ENCODE peak calls at places on chromosomes 13 and 19, in nine cellular contexts. One of them, this sample, is unnamed. For H3K4me1 and H3K27me3, the result is how much of the 10 kb centered on the place peaks cover.

GRCh38 chr19:6654347-6655310 is 15.3 kb downstream of the TNFSF14 start:
- DNase-seq in colonic mucosa: no peak
- DNase-seq in heart right ventricle: no peak
- DNase-seq in BE2C: no peak
- DNase-seq in neural progenitor cell: no peak
- DNase-seq in CD8-positive, alpha-beta T cell: peak
- DNase-seq in tibial nerve: no peak
- DNase-seq in heart left ventricle: no peak
- DNase-seq in hepatocyte: no peak
- DNase-seq in this sample: no peak

GRCh38 chr13:88144580-88144979 is 473.4 kb downstream of the SLITRK5 start:
- DNase-seq in CD8-positive, alpha-beta T cell: no peak
- DNase-seq in heart right ventricle: no peak
- DNase-seq in heart left ventricle: no peak
- DNase-seq in hepatocyte: no peak
- DNase-seq in neural progenitor cell: no peak
- DNase-seq in tibial nerve: no peak
- DNase-seq in colonic mucosa: no peak
- DNase-seq in BE2C: no peak
- DNase-seq in this sample: no peak

GRCh38 chr13:86108334-86108733 is 309.1 kb upstream of the SLITRK6 start:
- DNase-seq in CD8-positive, alpha-beta T cell: no peak
- DNase-seq in colonic mucosa: no peak
- DNase-seq in BE2C: no peak
- DNase-seq in hepatocyte: no peak
- DNase-seq in tibial nerve: no peak
- DNase-seq in heart left ventricle: no peak
- DNase-seq in heart right ventricle: no peak
- DNase-seq in neural progenitor cell: no peak
- DNase-seq in this sample: no peak

GRCh38 chr19:460877-461609 is at the start of gene SHC2:
- DNase-seq in tibial nerve: no peak
- DNase-seq in CD8-positive, alpha-beta T cell: no peak
- DNase-seq in heart left ventricle: peak
- DNase-seq in hepatocyte: peak
- DNase-seq in heart right ventricle: peak
- DNase-seq in BE2C: no peak
- DNase-seq in colonic mucosa: no peak
- DNase-seq in neural progenitor cell: peak
- DNase-seq in this sample: peak

GRCh38 chr13:28373803-28374202 is 121.1 kb downstream of the FLT1 start:
- DNase-seq in heart left ventricle: no peak
- DNase-seq in colonic mucosa: no peak
- DNase-seq in BE2C: no peak
- DNase-seq in tibial nerve: no peak
- DNase-seq in hepatocyte: no peak
- DNase-seq in neural progenitor cell: no peak
- DNase-seq in CD8-positive, alpha-beta T cell: no peak
- DNase-seq in heart right ventricle: no peak
- DNase-seq in this sample: no peak

GRCh38 chr19:11202488-11203193 is 5.3 kb upstream of the KANK2 start:
- DNase-seq in heart left ventricle: no peak
- DNase-seq in tibial nerve: no peak
- DNase-seq in CD8-positive, alpha-beta T cell: no peak
- DNase-seq in heart right ventricle: no peak
- DNase-seq in colonic mucosa: no peak
- DNase-seq in hepatocyte: no peak
- DNase-seq in BE2C: no peak
- DNase-seq in neural progenitor cell: no peak
- DNase-seq in this sample: no peak

GRCh38 chr19:36638862-36639510 is 27.7 kb downstream of the ZNF461 start:
- DNase-seq in heart right ventricle: no peak
- DNase-seq in heart left ventricle: no peak
- DNase-seq in colonic mucosa: no peak
- DNase-seq in tibial nerve: no peak
- DNase-seq in BE2C: no peak
- DNase-seq in hepatocyte: no peak
- DNase-seq in neural progenitor cell: no peak
- DNase-seq in CD8-positive, alpha-beta T cell: no peak
- DNase-seq in this sample: no peak

GRCh38 chr13:76387561-76387960 is 498.6 kb downstream of the KCTD12 start:
- DNase-seq in heart right ventricle: no peak
- DNase-seq in hepatocyte: no peak
- DNase-seq in tibial nerve: no peak
- DNase-seq in neural progenitor cell: no peak
- DNase-seq in colonic mucosa: no peak
- DNase-seq in BE2C: no peak
- DNase-seq in heart left ventricle: no peak
- DNase-seq in CD8-positive, alpha-beta T cell: no peak
- DNase-seq in this sample: no peak

GRCh38 chr19:4077800-4078683 is 11.3 kb upstream of the ZBTB7A start:
- DNase-seq in heart left ventricle: peak
- DNase-seq in colonic mucosa: peak
- DNase-seq in tibial nerve: peak
- DNase-seq in BE2C: no peak
- DNase-seq in neural progenitor cell: no peak
- DNase-seq in heart right ventricle: peak
- DNase-seq in hepatocyte: peak
- DNase-seq in CD8-positive, alpha-beta T cell: no peak
- DNase-seq in this sample: no peak

GRCh38 chr19:34963531-34964406 is at the start of gene ZNF792:
- DNase-seq in heart right ventricle: peak
- DNase-seq in tibial nerve: peak
- DNase-seq in colonic mucosa: peak
- DNase-seq in CD8-positive, alpha-beta T cell: peak
- DNase-seq in BE2C: peak
- DNase-seq in neural progenitor cell: peak
- DNase-seq in hepatocyte: peak
- DNase-seq in heart left ventricle: peak
- DNase-seq in this sample: peak

GRCh38 chr19:28632357-28633076 is 580.4 kb downstream of the UQCRFS1 start:
- DNase-seq in BE2C: no peak
- DNase-seq in tibial nerve: no peak
- DNase-seq in neural progenitor cell: no peak
- DNase-seq in colonic mucosa: no peak
- DNase-seq in heart left ventricle: no peak
- DNase-seq in CD8-positive, alpha-beta T cell: no peak
- DNase-seq in heart right ventricle: no peak
- DNase-seq in hepatocyte: no peak
- DNase-seq in this sample: no peak

GRCh38 chr13:36275190-36276002 is 22.2 kb downstream of the CCDC169 start:
- DNase-seq in heart left ventricle: no peak
- DNase-seq in neural progenitor cell: peak
- DNase-seq in BE2C: peak
- DNase-seq in tibial nerve: no peak
- DNase-seq in heart right ventricle: peak
- DNase-seq in CD8-positive, alpha-beta T cell: no peak
- DNase-seq in colonic mucosa: peak
- DNase-seq in hepatocyte: peak
- DNase-seq in this sample: peak

GRCh38 chr13:31204592-31204991 is 4.8 kb downstream of the B3GLCT start:
- DNase-seq in neural progenitor cell: no peak
- DNase-seq in BE2C: peak
- DNase-seq in hepatocyte: peak
- DNase-seq in heart right ventricle: no peak
- DNase-seq in heart left ventricle: no peak
- DNase-seq in tibial nerve: no peak
- DNase-seq in CD8-positive, alpha-beta T cell: no peak
- DNase-seq in colonic mucosa: no peak
- DNase-seq in this sample: no peak

GRCh38 chr19:10079031-10079453 is 7.1 kb upstream of the SHFL start:
- DNase-seq in CD8-positive, alpha-beta T cell: no peak
- DNase-seq in heart left ventricle: no peak
- DNase-seq in BE2C: no peak
- DNase-seq in colonic mucosa: peak
- DNase-seq in hepatocyte: no peak
- DNase-seq in heart right ventricle: no peak
- DNase-seq in tibial nerve: no peak
- DNase-seq in neural progenitor cell: no peak
- DNase-seq in this sample: no peak

GRCh38 chr13:99190147-99190985 is 10.3 kb upstream of the UBAC2 start:
- DNase-seq in hepatocyte: no peak
- DNase-seq in colonic mucosa: peak
- DNase-seq in heart left ventricle: no peak
- DNase-seq in neural progenitor cell: no peak
- DNase-seq in heart right ventricle: no peak
- DNase-seq in CD8-positive, alpha-beta T cell: no peak
- DNase-seq in tibial nerve: no peak
- DNase-seq in BE2C: no peak
- DNase-seq in this sample: no peak

GRCh38 chr13:28494861-28495585 is at the start of gene FLT1:
- DNase-seq in neural progenitor cell: peak
- DNase-seq in BE2C: peak
- DNase-seq in heart left ventricle: peak
- DNase-seq in tibial nerve: no peak
- DNase-seq in CD8-positive, alpha-beta T cell: no peak
- DNase-seq in colonic mucosa: peak
- DNase-seq in heart right ventricle: peak
- DNase-seq in hepatocyte: peak
- DNase-seq in this sample: no peak

GRCh38 chr13:25067054-25067453 is 28.9 kb upstream of the PABPC3 start:
- DNase-seq in BE2C: no peak
- DNase-seq in tibial nerve: no peak
- DNase-seq in colonic mucosa: no peak
- DNase-seq in hepatocyte: no peak
- DNase-seq in heart right ventricle: no peak
- DNase-seq in CD8-positive, alpha-beta T cell: no peak
- DNase-seq in neural progenitor cell: peak
- DNase-seq in heart left ventricle: no peak
- DNase-seq in this sample: no peak

GRCh38 chr13:35025314-35025713 is 83.2 kb downstream of the NBEA start:
- DNase-seq in BE2C: no peak
- DNase-seq in tibial nerve: no peak
- DNase-seq in neural progenitor cell: no peak
- DNase-seq in heart left ventricle: no peak
- DNase-seq in CD8-positive, alpha-beta T cell: no peak
- DNase-seq in heart right ventricle: no peak
- DNase-seq in hepatocyte: no peak
- DNase-seq in colonic mucosa: no peak
- DNase-seq in this sample: no peak
- TF ChIP-seq CTCF in BE2C: no peak
- TF ChIP-seq CTCF in tibial nerve: no peak
- TF ChIP-seq CTCF in neural progenitor cell: no peak
- TF ChIP-seq CTCF in heart left ventricle: no peak
- TF ChIP-seq CTCF in CD8-positive, alpha-beta T cell: no peak
- TF ChIP-seq CTCF in heart right ventricle: no peak
- TF ChIP-seq CTCF in hepatocyte: no peak
- TF ChIP-seq CTCF in colonic mucosa: no peak
- TF ChIP-seq CTCF in this sample: no peak

GRCh38 chr13:59687028-59687427 is 476.7 kb downstream of the DIAPH3 start:
- DNase-seq in BE2C: peak
- DNase-seq in colonic mucosa: no peak
- DNase-seq in hepatocyte: no peak
- DNase-seq in CD8-positive, alpha-beta T cell: no peak
- DNase-seq in tibial nerve: no peak
- DNase-seq in heart right ventricle: no peak
- DNase-seq in heart left ventricle: no peak
- DNase-seq in neural progenitor cell: no peak
- DNase-seq in this sample: no peak

GRCh38 chr13:59689057-59689456 is 474.7 kb downstream of the DIAPH3 start:
- DNase-seq in tibial nerve: no peak
- DNase-seq in heart left ventricle: no peak
- DNase-seq in hepatocyte: no peak
- DNase-seq in BE2C: no peak
- DNase-seq in colonic mucosa: no peak
- DNase-seq in heart right ventricle: no peak
- DNase-seq in neural progenitor cell: peak
- DNase-seq in CD8-positive, alpha-beta T cell: no peak
- DNase-seq in this sample: no peak

GRCh38 chr13:59696229-59696628 is 467.5 kb downstream of the DIAPH3 start:
- DNase-seq in hepatocyte: no peak
- DNase-seq in tibial nerve: no peak
- DNase-seq in heart left ventricle: no peak
- DNase-seq in heart right ventricle: no peak
- DNase-seq in neural progenitor cell: no peak
- DNase-seq in CD8-positive, alpha-beta T cell: no peak
- DNase-seq in BE2C: no peak
- DNase-seq in colonic mucosa: no peak
- DNase-seq in this sample: no peak

GRCh38 chr13:59690857-59691500 is 472.7 kb downstream of the DIAPH3 start:
- DNase-seq in neural progenitor cell: no peak
- DNase-seq in BE2C: no peak
- DNase-seq in heart right ventricle: no peak
- DNase-seq in heart left ventricle: no peak
- DNase-seq in colonic mucosa: no peak
- DNase-seq in tibial nerve: no peak
- DNase-seq in hepatocyte: no peak
- DNase-seq in CD8-positive, alpha-beta T cell: no peak
- DNase-seq in this sample: no peak

DNA sequence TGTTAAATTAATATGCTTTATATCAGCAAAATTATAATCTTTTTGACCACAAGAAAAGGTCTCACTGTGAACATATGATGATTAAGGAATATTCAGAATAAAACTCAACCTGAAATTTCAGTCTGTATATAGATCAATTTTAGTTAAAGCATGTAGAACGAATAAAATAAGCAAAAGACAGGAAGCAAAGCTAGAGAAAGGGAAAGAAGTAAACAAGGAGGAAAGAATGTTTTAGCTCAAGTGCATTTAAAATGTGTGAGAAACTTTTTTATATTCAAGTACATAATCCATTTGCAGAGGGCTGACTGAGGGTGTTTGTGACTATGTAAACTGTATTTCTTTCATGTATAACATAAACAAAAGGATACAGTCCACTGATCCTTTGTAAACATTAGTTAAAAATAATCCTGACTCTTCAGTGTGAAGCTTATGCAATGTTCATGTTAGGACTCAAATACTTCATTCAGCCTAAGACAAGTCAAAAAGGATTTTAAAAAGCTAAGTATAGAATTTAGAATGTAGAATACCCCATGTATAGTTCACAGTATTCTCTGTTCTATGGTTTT is 472.1 kb downstream of the DIAPH3 start:
- DNase-seq in hepatocyte: no peak
- DNase-seq in neural progenitor cell: no peak
- DNase-seq in colonic mucosa: no peak
- DNase-seq in BE2C: no peak
- DNase-seq in tibial nerve: no peak
- DNase-seq in heart right ventricle: no peak
- DNase-seq in heart left ventricle: no peak
- DNase-seq in CD8-positive, alpha-beta T cell: no peak
- DNase-seq in this sample: no peak
- H3K4me1 ChIP-seq in hepatocyte: under half
- H3K4me1 ChIP-seq in neural progenitor cell: under half
- H3K4me1 ChIP-seq in colonic mucosa: under half
- H3K4me1 ChIP-seq in BE2C: under half
- H3K4me1 ChIP-seq in tibial nerve: under half
- H3K4me1 ChIP-seq in heart right ventricle: under half
- H3K4me1 ChIP-seq in heart left ventricle: under half
- H3K4me1 ChIP-seq in CD8-positive, alpha-beta T cell: under half
- H3K4me1 ChIP-seq in this sample: under half

GRCh38 chr13:59394526-59394925 is 769.2 kb downstream of the DIAPH3 start:
- DNase-seq in BE2C: no peak
- DNase-seq in heart right ventricle: no peak
- DNase-seq in heart left ventricle: no peak
- DNase-seq in neural progenitor cell: no peak
- DNase-seq in CD8-positive, alpha-beta T cell: no peak
- DNase-seq in colonic mucosa: no peak
- DNase-seq in tibial nerve: no peak
- DNase-seq in hepatocyte: no peak
- DNase-seq in this sample: no peak
- H3K27me3 ChIP-seq in BE2C: under half
- H3K27me3 ChIP-seq in heart right ventricle: under half
- H3K27me3 ChIP-seq in heart left ventricle: under half
- H3K27me3 ChIP-seq in neural progenitor cell: under half
- H3K27me3 ChIP-seq in CD8-positive, alpha-beta T cell: under half
- H3K27me3 ChIP-seq in colonic mucosa: under half
- H3K27me3 ChIP-seq in tibial nerve: under half
- H3K27me3 ChIP-seq in hepatocyte: under half
- H3K27me3 ChIP-seq in this sample: under half

GRCh38 chr13:21673592-21674270 is 2.9 kb downstream of the FGF9 start:
- DNase-seq in CD8-positive, alpha-beta T cell: no peak
- DNase-seq in hepatocyte: peak
- DNase-seq in tibial nerve: no peak
- DNase-seq in heart right ventricle: no peak
- DNase-seq in heart left ventricle: peak
- DNase-seq in colonic mucosa: peak
- DNase-seq in neural progenitor cell: peak
- DNase-seq in BE2C: peak
- DNase-seq in this sample: no peak
- TF ChIP-seq CTCF in CD8-positive, alpha-beta T cell: peak
- TF ChIP-seq CTCF in hepatocyte: peak
- TF ChIP-seq CTCF in tibial nerve: peak
- TF ChIP-seq CTCF in heart right ventricle: peak
- TF ChIP-seq CTCF in heart left ventricle: no peak
- TF ChIP-seq CTCF in colonic mucosa: no peak
- TF ChIP-seq CTCF in neural progenitor cell: peak
- TF ChIP-seq CTCF in BE2C: no peak
- TF ChIP-seq CTCF in this sample: no peak

This sample was measured in prostate gland.